ENCODE peak calls at places on chromosome 14, in nine cellular contexts. One of them, this sample, is unnamed.

GRCh38 chr14:69288001-69288771 is 28.2 kb downstream of the GALNT16 start:
- DNase-seq in mesothelial cell of epicardium: no peak
- DNase-seq in activated B cell treated with CpG ODN at 0.5 μM for 24 hours: no peak
- DNase-seq in right lobe of liver: peak
- DNase-seq in heart right ventricle: no peak
- DNase-seq in endothelial cell: peak
- DNase-seq in AG04449: no peak
- DNase-seq in AG04450: peak
- DNase-seq in Calu3: peak
- DNase-seq in this sample: no peak

GRCh38 chr14:42174357-42174756 is 567.7 kb downstream of the LRFN5 start:
- DNase-seq in mesothelial cell of epicardium: no peak
- DNase-seq in activated B cell treated with CpG ODN at 0.5 μM for 24 hours: no peak
- DNase-seq in right lobe of liver: no peak
- DNase-seq in heart right ventricle: no peak
- DNase-seq in endothelial cell: no peak
- DNase-seq in AG04449: no peak
- DNase-seq in AG04450: no peak
- DNase-seq in Calu3: no peak
- DNase-seq in this sample: no peak

GRCh38 chr14:100733152-100733850 is 6.6 kb downstream of the DLK1 start:
- DNase-seq in mesothelial cell of epicardium: peak
- DNase-seq in activated B cell treated with CpG ODN at 0.5 μM for 24 hours: no peak
- DNase-seq in right lobe of liver: no peak
- DNase-seq in heart right ventricle: no peak
- DNase-seq in endothelial cell: no peak
- DNase-seq in AG04449: no peak
- DNase-seq in AG04450: no peak
- DNase-seq in Calu3: no peak
- DNase-seq in this sample: no peak

GRCh38 chr14:24903337-24903736 is 146.6 kb downstream of the STXBP6 start:
- DNase-seq in mesothelial cell of epicardium: no peak
- DNase-seq in activated B cell treated with CpG ODN at 0.5 μM for 24 hours: no peak
- DNase-seq in right lobe of liver: no peak
- DNase-seq in heart right ventricle: no peak
- DNase-seq in endothelial cell: no peak
- DNase-seq in AG04449: no peak
- DNase-seq in AG04450: peak
- DNase-seq in Calu3: no peak
- DNase-seq in this sample: no peak

GRCh38 chr14:57962293-57962996 is 96.6 kb upstream of the SLC35F4 start:
- DNase-seq in mesothelial cell of epicardium: no peak
- DNase-seq in activated B cell treated with CpG ODN at 0.5 μM for 24 hours: no peak
- DNase-seq in right lobe of liver: no peak
- DNase-seq in heart right ventricle: no peak
- DNase-seq in endothelial cell: peak
- DNase-seq in AG04449: no peak
- DNase-seq in AG04450: no peak
- DNase-seq in Calu3: no peak
- DNase-seq in this sample: peak

GRCh38 chr14:102580552-102581110 is 11.8 kb upstream of the RCOR1 start:
- DNase-seq in mesothelial cell of epicardium: no peak
- DNase-seq in activated B cell treated with CpG ODN at 0.5 μM for 24 hours: no peak
- DNase-seq in right lobe of liver: no peak
- DNase-seq in heart right ventricle: no peak
- DNase-seq in endothelial cell: no peak
- DNase-seq in AG04449: no peak
- DNase-seq in AG04450: no peak
- DNase-seq in Calu3: no peak
- DNase-seq in this sample: no peak

GRCh38 chr14:59391388-59391787 is 73.8 kb downstream of the GPR135 start:
- DNase-seq in mesothelial cell of epicardium: no peak
- DNase-seq in activated B cell treated with CpG ODN at 0.5 μM for 24 hours: no peak
- DNase-seq in right lobe of liver: no peak
- DNase-seq in heart right ventricle: no peak
- DNase-seq in endothelial cell: no peak
- DNase-seq in AG04449: no peak
- DNase-seq in AG04450: no peak
- DNase-seq in Calu3: no peak
- DNase-seq in this sample: no peak

GRCh38 chr14:68468437-68469207 is 324.2 kb downstream of the ZFP36L1 start:
- DNase-seq in mesothelial cell of epicardium: no peak
- DNase-seq in activated B cell treated with CpG ODN at 0.5 μM for 24 hours: no peak
- DNase-seq in right lobe of liver: no peak
- DNase-seq in heart right ventricle: no peak
- DNase-seq in endothelial cell: no peak
- DNase-seq in AG04449: no peak
- DNase-seq in AG04450: no peak
- DNase-seq in Calu3: peak
- DNase-seq in this sample: no peak

GRCh38 chr14:101623685-101624444 is 62.6 kb downstream of the DIO3 start:
- DNase-seq in mesothelial cell of epicardium: no peak
- DNase-seq in activated B cell treated with CpG ODN at 0.5 μM for 24 hours: no peak
- DNase-seq in right lobe of liver: no peak
- DNase-seq in heart right ventricle: no peak
- DNase-seq in endothelial cell: no peak
- DNase-seq in AG04449: no peak
- DNase-seq in AG04450: no peak
- DNase-seq in Calu3: no peak
- DNase-seq in this sample: no peak

GRCh38 chr14:23727566-23728335 is 91.6 kb downstream of the DHRS2 start:
- DNase-seq in mesothelial cell of epicardium: no peak
- DNase-seq in activated B cell treated with CpG ODN at 0.5 μM for 24 hours: no peak
- DNase-seq in right lobe of liver: no peak
- DNase-seq in heart right ventricle: no peak
- DNase-seq in endothelial cell: no peak
- DNase-seq in AG04449: no peak
- DNase-seq in AG04450: no peak
- DNase-seq in Calu3: peak
- DNase-seq in this sample: no peak
- TF ChIP-seq CTCF in mesothelial cell of epicardium: no peak
- TF ChIP-seq CTCF in activated B cell treated with CpG ODN at 0.5 μM for 24 hours: no peak
- TF ChIP-seq CTCF in right lobe of liver: peak
- TF ChIP-seq CTCF in heart right ventricle: no peak
- TF ChIP-seq CTCF in endothelial cell: peak
- TF ChIP-seq CTCF in AG04449: peak
- TF ChIP-seq CTCF in AG04450: peak
- TF ChIP-seq CTCF in Calu3: peak
- TF ChIP-seq CTCF in this sample: peak

GRCh38 chr14:65170768-65171251 is 68.5 kb upstream of the MAX start:
- DNase-seq in mesothelial cell of epicardium: no peak
- DNase-seq in activated B cell treated with CpG ODN at 0.5 μM for 24 hours: peak
- DNase-seq in right lobe of liver: no peak
- DNase-seq in heart right ventricle: no peak
- DNase-seq in endothelial cell: peak
- DNase-seq in AG04449: no peak
- DNase-seq in AG04450: peak
- DNase-seq in Calu3: peak
- DNase-seq in this sample: no peak
- TF ChIP-seq CTCF in mesothelial cell of epicardium: no peak
- TF ChIP-seq CTCF in activated B cell treated with CpG ODN at 0.5 μM for 24 hours: no peak
- TF ChIP-seq CTCF in right lobe of liver: no peak
- TF ChIP-seq CTCF in heart right ventricle: no peak
- TF ChIP-seq CTCF in endothelial cell: no peak
- TF ChIP-seq CTCF in AG04449: peak
- TF ChIP-seq CTCF in AG04450: peak
- TF ChIP-seq CTCF in Calu3: peak
- TF ChIP-seq CTCF in this sample: peak

GRCh38 chr14:106372870-106373657 is 846.7 kb downstream of the TMEM121 start:
- DNase-seq in mesothelial cell of epicardium: no peak
- DNase-seq in activated B cell treated with CpG ODN at 0.5 μM for 24 hours: peak
- DNase-seq in right lobe of liver: peak
- DNase-seq in heart right ventricle: peak
- DNase-seq in endothelial cell: no peak
- DNase-seq in AG04449: no peak
- DNase-seq in AG04450: no peak
- DNase-seq in Calu3: peak
- DNase-seq in this sample: no peak
- TF ChIP-seq CTCF in mesothelial cell of epicardium: peak
- TF ChIP-seq CTCF in activated B cell treated with CpG ODN at 0.5 μM for 24 hours: no peak
- TF ChIP-seq CTCF in right lobe of liver: peak
- TF ChIP-seq CTCF in heart right ventricle: no peak
- TF ChIP-seq CTCF in endothelial cell: peak
- TF ChIP-seq CTCF in AG04449: no peak
- TF ChIP-seq CTCF in AG04450: no peak
- TF ChIP-seq CTCF in Calu3: peak
- TF ChIP-seq CTCF in this sample: no peak

GRCh38 chr14:105317546-105317945 is 3.0 kb downstream of the PACS2 start:
- DNase-seq in mesothelial cell of epicardium: no peak
- DNase-seq in activated B cell treated with CpG ODN at 0.5 μM for 24 hours: no peak
- DNase-seq in right lobe of liver: no peak
- DNase-seq in heart right ventricle: no peak
- DNase-seq in endothelial cell: no peak
- DNase-seq in AG04449: no peak
- DNase-seq in AG04450: no peak
- DNase-seq in Calu3: no peak
- DNase-seq in this sample: no peak
- TF ChIP-seq CTCF in mesothelial cell of epicardium: no peak
- TF ChIP-seq CTCF in activated B cell treated with CpG ODN at 0.5 μM for 24 hours: no peak
- TF ChIP-seq CTCF in right lobe of liver: no peak
- TF ChIP-seq CTCF in heart right ventricle: no peak
- TF ChIP-seq CTCF in endothelial cell: no peak
- TF ChIP-seq CTCF in AG04449: no peak
- TF ChIP-seq CTCF in AG04450: peak
- TF ChIP-seq CTCF in Calu3: no peak
- TF ChIP-seq CTCF in this sample: no peak

GRCh38 chr14:96275182-96276112 is 19.4 kb downstream of the BDKRB1 start:
- DNase-seq in mesothelial cell of epicardium: peak
- DNase-seq in activated B cell treated with CpG ODN at 0.5 μM for 24 hours: peak
- DNase-seq in right lobe of liver: peak
- DNase-seq in heart right ventricle: peak
- DNase-seq in endothelial cell: peak
- DNase-seq in AG04449: peak
- DNase-seq in AG04450: peak
- DNase-seq in Calu3: peak
- DNase-seq in this sample: peak
- TF ChIP-seq CTCF in mesothelial cell of epicardium: peak
- TF ChIP-seq CTCF in activated B cell treated with CpG ODN at 0.5 μM for 24 hours: no peak
- TF ChIP-seq CTCF in right lobe of liver: peak
- TF ChIP-seq CTCF in heart right ventricle: peak
- TF ChIP-seq CTCF in endothelial cell: peak
- TF ChIP-seq CTCF in AG04449: peak
- TF ChIP-seq CTCF in AG04450: peak
- TF ChIP-seq CTCF in Calu3: peak
- TF ChIP-seq CTCF in this sample: peak

GRCh38 chr14:80987235-80988032 is 32.0 kb downstream of the TSHR start:
- DNase-seq in mesothelial cell of epicardium: peak
- DNase-seq in activated B cell treated with CpG ODN at 0.5 μM for 24 hours: no peak
- DNase-seq in right lobe of liver: peak
- DNase-seq in heart right ventricle: no peak
- DNase-seq in endothelial cell: peak
- DNase-seq in AG04449: no peak
- DNase-seq in AG04450: peak
- DNase-seq in Calu3: peak
- DNase-seq in this sample: peak
- TF ChIP-seq CTCF in mesothelial cell of epicardium: peak
- TF ChIP-seq CTCF in activated B cell treated with CpG ODN at 0.5 μM for 24 hours: peak
- TF ChIP-seq CTCF in right lobe of liver: peak
- TF ChIP-seq CTCF in heart right ventricle: peak
- TF ChIP-seq CTCF in endothelial cell: peak
- TF ChIP-seq CTCF in AG04449: peak
- TF ChIP-seq CTCF in AG04450: peak
- TF ChIP-seq CTCF in Calu3: peak
- TF ChIP-seq CTCF in this sample: peak

DNA sequence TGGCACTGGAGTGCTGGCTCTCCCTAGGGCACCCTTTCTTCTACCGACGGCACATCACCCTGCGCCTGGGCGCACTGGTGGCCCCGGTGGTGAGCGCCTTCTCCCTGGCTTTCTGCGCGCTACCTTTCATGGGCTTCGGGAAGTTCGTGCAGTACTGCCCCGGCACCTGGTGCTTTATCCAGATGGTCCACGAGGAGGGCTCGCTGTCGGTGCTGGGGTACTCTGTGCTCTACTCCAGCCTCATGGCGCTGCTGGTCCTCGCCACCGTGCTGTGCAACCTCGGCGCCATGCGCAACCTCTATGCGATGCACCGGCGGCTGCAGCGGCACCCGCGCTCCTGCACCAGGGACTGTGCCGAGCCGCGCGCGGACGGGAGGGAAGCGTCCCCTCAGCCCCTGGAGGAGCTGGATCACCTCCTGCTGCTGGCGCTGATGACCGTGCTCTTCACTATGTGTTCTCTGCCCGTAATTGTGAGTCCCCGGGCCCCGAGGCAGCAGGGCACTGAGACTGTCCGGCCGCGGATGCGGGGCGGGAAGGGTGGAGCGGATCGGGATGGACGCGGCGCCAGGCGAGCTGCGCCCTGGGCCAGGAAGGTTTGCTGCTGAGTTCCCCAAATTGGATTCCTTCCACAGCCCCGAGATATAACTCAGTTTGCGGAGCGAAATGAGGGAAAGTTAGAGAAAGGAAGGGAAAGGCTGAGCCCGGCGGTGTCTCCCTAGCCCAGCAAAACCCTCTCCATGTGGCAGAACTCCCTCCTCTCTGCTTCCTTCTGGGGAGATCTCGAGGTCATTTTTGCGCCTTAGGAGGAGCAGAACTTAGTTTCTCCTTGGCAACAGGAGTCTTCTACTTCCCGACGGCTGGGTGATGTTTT is 928 bp downstream of the PTGDR start:
- DNase-seq in mesothelial cell of epicardium: no peak
- DNase-seq in activated B cell treated with CpG ODN at 0.5 μM for 24 hours: no peak
- DNase-seq in right lobe of liver: no peak
- DNase-seq in heart right ventricle: peak
- DNase-seq in endothelial cell: peak
- DNase-seq in AG04449: no peak
- DNase-seq in AG04450: no peak
- DNase-seq in Calu3: no peak
- DNase-seq in this sample: no peak
- TF ChIP-seq CTCF in mesothelial cell of epicardium: no peak
- TF ChIP-seq CTCF in activated B cell treated with CpG ODN at 0.5 μM for 24 hours: no peak
- TF ChIP-seq CTCF in right lobe of liver: no peak
- TF ChIP-seq CTCF in heart right ventricle: no peak
- TF ChIP-seq CTCF in endothelial cell: no peak
- TF ChIP-seq CTCF in AG04449: no peak
- TF ChIP-seq CTCF in AG04450: no peak
- TF ChIP-seq CTCF in Calu3: no peak
- TF ChIP-seq CTCF in this sample: no peak